ENCODE peak calls at places on chromosomes 11 and 22, in ten cellular contexts. One of them, this sample, is unnamed.

GRCh38 chr22:19036523-19037273 is 85.5 kb downstream of the DGCR2 start:
- DNase-seq in lung: no peak
- DNase-seq in A549: no peak
- DNase-seq in heart right ventricle: no peak
- DNase-seq in cardiac fibroblast: peak
- DNase-seq in GM13977: no peak
- DNase-seq in OCI-LY7: no peak
- DNase-seq in HCT116: no peak
- DNase-seq in astrocyte of the spinal cord: no peak
- DNase-seq in fibroblast of lung: peak
- DNase-seq in this sample: no peak

GRCh38 chr11:75199412-75199955 is 41.1 kb upstream of the TPBGL start:
- DNase-seq in lung: no peak
- DNase-seq in A549: no peak
- DNase-seq in heart right ventricle: no peak
- DNase-seq in cardiac fibroblast: no peak
- DNase-seq in GM13977: no peak
- DNase-seq in OCI-LY7: no peak
- DNase-seq in HCT116: no peak
- DNase-seq in astrocyte of the spinal cord: no peak
- DNase-seq in fibroblast of lung: no peak
- DNase-seq in this sample: no peak

GRCh38 chr22:38220163-38220562 is 18.4 kb downstream of the MAFF start:
- DNase-seq in lung: no peak
- DNase-seq in A549: no peak
- DNase-seq in heart right ventricle: no peak
- DNase-seq in cardiac fibroblast: no peak
- DNase-seq in GM13977: no peak
- DNase-seq in OCI-LY7: no peak
- DNase-seq in HCT116: no peak
- DNase-seq in astrocyte of the spinal cord: no peak
- DNase-seq in fibroblast of lung: no peak
- DNase-seq in this sample: no peak

GRCh38 chr11:128552783-128553661 is 34.3 kb downstream of the ETS1 start:
- DNase-seq in lung: no peak
- DNase-seq in A549: no peak
- DNase-seq in heart right ventricle: no peak
- DNase-seq in cardiac fibroblast: peak
- DNase-seq in GM13977: peak
- DNase-seq in OCI-LY7: peak
- DNase-seq in HCT116: no peak
- DNase-seq in astrocyte of the spinal cord: peak
- DNase-seq in fibroblast of lung: peak
- DNase-seq in this sample: peak

GRCh38 chr11:119377112-119377901 is 4.2 kb downstream of the USP2 start:
- DNase-seq in lung: no peak
- DNase-seq in A549: no peak
- DNase-seq in heart right ventricle: no peak
- DNase-seq in cardiac fibroblast: no peak
- DNase-seq in GM13977: peak
- DNase-seq in OCI-LY7: peak
- DNase-seq in HCT116: no peak
- DNase-seq in astrocyte of the spinal cord: no peak
- DNase-seq in fibroblast of lung: no peak
- DNase-seq in this sample: no peak

GRCh38 chr11:10899542-10899830 is 41.6 kb upstream of the ZBED5 start:
- DNase-seq in lung: peak
- DNase-seq in A549: no peak
- DNase-seq in heart right ventricle: peak
- DNase-seq in cardiac fibroblast: no peak
- DNase-seq in GM13977: no peak
- DNase-seq in OCI-LY7: no peak
- DNase-seq in HCT116: no peak
- DNase-seq in astrocyte of the spinal cord: no peak
- DNase-seq in fibroblast of lung: peak
- DNase-seq in this sample: no peak

GRCh38 chr11:72328366-72329224 is 84.6 kb upstream of the PHOX2A start:
- DNase-seq in lung: no peak
- DNase-seq in A549: no peak
- DNase-seq in heart right ventricle: no peak
- DNase-seq in cardiac fibroblast: peak
- DNase-seq in GM13977: no peak
- DNase-seq in OCI-LY7: no peak
- DNase-seq in HCT116: no peak
- DNase-seq in astrocyte of the spinal cord: peak
- DNase-seq in fibroblast of lung: peak
- DNase-seq in this sample: no peak

GRCh38 chr11:64874308-64874707 is 4.1 kb downstream of the EHD1 start:
- DNase-seq in lung: no peak
- DNase-seq in A549: no peak
- DNase-seq in heart right ventricle: no peak
- DNase-seq in cardiac fibroblast: no peak
- DNase-seq in GM13977: no peak
- DNase-seq in OCI-LY7: peak
- DNase-seq in HCT116: no peak
- DNase-seq in astrocyte of the spinal cord: peak
- DNase-seq in fibroblast of lung: no peak
- DNase-seq in this sample: peak

GRCh38 chr11:71244116-71244815 is 8.1 kb downstream of the SHANK2 start:
- DNase-seq in lung: no peak
- DNase-seq in A549: no peak
- DNase-seq in heart right ventricle: no peak
- DNase-seq in cardiac fibroblast: peak
- DNase-seq in GM13977: no peak
- DNase-seq in OCI-LY7: no peak
- DNase-seq in HCT116: no peak
- DNase-seq in astrocyte of the spinal cord: no peak
- DNase-seq in fibroblast of lung: peak
- DNase-seq in this sample: no peak

GRCh38 chr11:117470576-117470975 is 142.9 kb downstream of the CEP164 start:
- DNase-seq in lung: no peak
- DNase-seq in A549: no peak
- DNase-seq in heart right ventricle: no peak
- DNase-seq in cardiac fibroblast: no peak
- DNase-seq in GM13977: no peak
- DNase-seq in OCI-LY7: no peak
- DNase-seq in HCT116: no peak
- DNase-seq in astrocyte of the spinal cord: no peak
- DNase-seq in fibroblast of lung: no peak
- DNase-seq in this sample: no peak

GRCh38 chr11:117471776-117472175 is 144.1 kb downstream of the CEP164 start:
- DNase-seq in lung: no peak
- DNase-seq in A549: no peak
- DNase-seq in heart right ventricle: no peak
- DNase-seq in cardiac fibroblast: no peak
- DNase-seq in GM13977: no peak
- DNase-seq in OCI-LY7: no peak
- DNase-seq in HCT116: no peak
- DNase-seq in astrocyte of the spinal cord: no peak
- DNase-seq in fibroblast of lung: no peak
- DNase-seq in this sample: no peak

GRCh38 chr11:117465236-117465997 is 137.8 kb downstream of the CEP164 start:
- DNase-seq in lung: no peak
- DNase-seq in A549: no peak
- DNase-seq in heart right ventricle: no peak
- DNase-seq in cardiac fibroblast: no peak
- DNase-seq in GM13977: no peak
- DNase-seq in OCI-LY7: no peak
- DNase-seq in HCT116: no peak
- DNase-seq in astrocyte of the spinal cord: no peak
- DNase-seq in fibroblast of lung: no peak
- DNase-seq in this sample: no peak

GRCh38 chr11:117466966-117467365 is 139.3 kb downstream of the CEP164 start:
- DNase-seq in lung: no peak
- DNase-seq in A549: no peak
- DNase-seq in heart right ventricle: no peak
- DNase-seq in cardiac fibroblast: no peak
- DNase-seq in GM13977: no peak
- DNase-seq in OCI-LY7: no peak
- DNase-seq in HCT116: no peak
- DNase-seq in astrocyte of the spinal cord: no peak
- DNase-seq in fibroblast of lung: no peak
- DNase-seq in this sample: no peak

DNA sequence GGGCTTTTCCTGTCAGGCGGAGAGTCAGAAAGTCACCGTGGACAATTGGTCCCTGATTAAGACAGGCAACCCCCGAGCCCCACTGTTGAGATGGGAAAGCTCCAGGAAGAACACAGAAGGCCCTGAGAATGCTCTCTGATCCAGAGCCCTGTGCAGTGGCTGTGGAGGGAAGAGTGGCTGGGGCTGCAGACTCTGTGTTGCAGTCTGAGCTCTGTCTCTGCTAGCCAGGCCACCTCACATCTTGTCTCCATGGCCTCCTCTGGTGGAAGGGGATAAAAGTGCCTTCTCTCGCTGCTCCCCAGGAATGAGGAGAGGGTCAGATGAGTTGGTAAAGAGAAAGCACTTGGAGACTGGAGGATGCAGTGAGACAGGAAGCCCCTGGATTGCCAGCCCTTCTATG is 141.2 kb downstream of the CEP164 start:
- DNase-seq in lung: no peak
- DNase-seq in A549: no peak
- DNase-seq in heart right ventricle: no peak
- DNase-seq in cardiac fibroblast: no peak
- DNase-seq in GM13977: no peak
- DNase-seq in OCI-LY7: no peak
- DNase-seq in HCT116: no peak
- DNase-seq in astrocyte of the spinal cord: no peak
- DNase-seq in fibroblast of lung: no peak
- DNase-seq in this sample: no peak
- TF ChIP-seq CTCF in lung: no peak
- TF ChIP-seq CTCF in A549: no peak
- TF ChIP-seq CTCF in heart right ventricle: no peak
- TF ChIP-seq CTCF in cardiac fibroblast: no peak
- TF ChIP-seq CTCF in GM13977: no peak
- TF ChIP-seq CTCF in OCI-LY7: no peak
- TF ChIP-seq CTCF in HCT116: no peak
- TF ChIP-seq CTCF in astrocyte of the spinal cord: no peak
- TF ChIP-seq CTCF in fibroblast of lung: no peak
- TF ChIP-seq CTCF in this sample: no peak

DNA sequence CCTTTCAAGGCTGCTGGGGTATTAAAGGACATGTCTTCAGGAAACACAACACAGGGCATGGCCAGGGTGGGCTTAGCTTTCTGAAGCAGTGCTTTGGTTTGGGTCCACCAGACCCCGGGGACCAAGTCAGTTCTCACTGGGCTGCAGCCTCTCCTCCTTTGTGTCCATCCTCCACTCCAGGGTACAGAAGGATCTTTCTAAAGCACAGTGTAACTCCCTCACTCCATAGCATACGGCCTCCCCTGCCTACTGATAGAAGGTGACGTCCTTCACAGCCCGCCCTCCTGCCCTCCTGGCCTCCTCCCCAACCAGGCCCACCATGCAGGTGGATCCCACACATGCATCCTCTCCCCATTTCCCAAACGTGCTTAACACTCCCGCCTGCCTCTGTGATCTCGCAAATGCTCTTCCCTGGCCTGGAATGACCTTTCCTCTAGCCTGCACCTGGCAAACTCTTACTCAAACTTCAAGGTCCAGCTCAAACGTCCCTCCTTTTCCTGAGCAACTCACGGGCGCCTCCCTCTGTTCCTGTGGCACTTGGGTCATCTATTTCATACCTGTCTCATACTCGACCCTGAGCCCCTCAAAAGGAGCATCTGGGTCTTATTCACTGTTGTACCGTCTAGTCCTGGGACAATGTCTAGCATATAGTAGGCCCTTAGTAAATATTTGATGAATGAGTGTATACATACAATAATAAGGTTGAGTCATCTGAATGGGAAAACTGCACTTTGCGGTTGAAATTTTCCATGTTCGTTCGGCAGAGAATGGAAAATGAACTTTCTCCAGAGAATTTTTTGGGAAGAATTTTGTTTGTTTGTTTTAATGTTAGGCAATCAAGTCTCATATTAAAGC is 187.7 kb downstream of the EFCAB6 start:
- DNase-seq in lung: no peak
- DNase-seq in A549: peak
- DNase-seq in heart right ventricle: no peak
- DNase-seq in cardiac fibroblast: no peak
- DNase-seq in GM13977: no peak
- DNase-seq in OCI-LY7: no peak
- DNase-seq in HCT116: no peak
- DNase-seq in astrocyte of the spinal cord: peak
- DNase-seq in fibroblast of lung: no peak
- DNase-seq in this sample: no peak
- TF ChIP-seq CTCF in lung: no peak
- TF ChIP-seq CTCF in A549: peak
- TF ChIP-seq CTCF in heart right ventricle: no peak
- TF ChIP-seq CTCF in cardiac fibroblast: no peak
- TF ChIP-seq CTCF in GM13977: no peak
- TF ChIP-seq CTCF in OCI-LY7: no peak
- TF ChIP-seq CTCF in HCT116: peak
- TF ChIP-seq CTCF in astrocyte of the spinal cord: no peak
- TF ChIP-seq CTCF in fibroblast of lung: no peak
- TF ChIP-seq CTCF in this sample: no peak

DNA sequence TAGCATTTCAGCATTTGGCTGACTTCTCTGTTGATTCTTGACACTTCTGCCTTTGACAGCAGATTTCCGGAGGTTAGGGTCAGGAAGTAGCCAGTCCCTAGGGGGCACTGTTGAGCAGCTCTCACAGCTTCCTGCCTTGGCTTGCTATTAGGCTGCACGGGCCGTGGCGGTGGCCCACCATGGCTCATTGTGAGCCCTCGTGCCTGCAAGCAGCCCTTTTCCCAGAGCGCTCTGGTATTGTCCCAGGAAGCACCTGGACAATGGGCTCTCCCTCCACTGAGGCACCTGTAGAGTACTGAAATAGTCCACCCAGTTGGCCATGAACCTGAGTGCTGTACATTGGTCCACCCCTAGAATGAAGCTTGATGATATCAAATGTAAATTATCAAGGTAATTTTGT is 100.2 kb upstream of the GAL start:
- DNase-seq in lung: peak
- DNase-seq in A549: peak
- DNase-seq in heart right ventricle: peak
- DNase-seq in cardiac fibroblast: peak
- DNase-seq in GM13977: peak
- DNase-seq in OCI-LY7: peak
- DNase-seq in HCT116: no peak
- DNase-seq in astrocyte of the spinal cord: no peak
- DNase-seq in fibroblast of lung: peak
- DNase-seq in this sample: peak
- TF ChIP-seq CTCF in lung: peak
- TF ChIP-seq CTCF in A549: peak
- TF ChIP-seq CTCF in heart right ventricle: peak
- TF ChIP-seq CTCF in cardiac fibroblast: peak
- TF ChIP-seq CTCF in GM13977: peak
- TF ChIP-seq CTCF in OCI-LY7: peak
- TF ChIP-seq CTCF in HCT116: peak
- TF ChIP-seq CTCF in astrocyte of the spinal cord: peak
- TF ChIP-seq CTCF in fibroblast of lung: peak
- TF ChIP-seq CTCF in this sample: peak

DNA sequence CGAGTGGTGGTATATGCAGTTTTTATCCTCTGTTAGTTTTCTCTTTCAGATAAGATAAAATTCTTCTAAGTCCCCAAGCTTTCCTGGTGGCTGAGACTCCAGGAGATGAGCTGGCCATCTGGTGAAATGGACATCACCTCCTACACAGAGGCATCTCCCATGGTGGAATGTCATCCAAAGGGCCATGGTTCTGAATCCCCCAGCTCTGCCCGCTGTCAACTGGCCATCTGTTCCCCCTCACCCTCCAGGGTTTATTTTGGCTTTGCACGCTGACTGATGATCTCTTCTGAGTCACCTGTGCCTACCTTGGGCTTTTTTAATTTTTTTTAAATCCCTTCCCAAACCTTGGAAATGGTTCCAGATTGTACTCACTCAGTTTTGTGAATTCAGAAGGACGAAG is 142.2 kb downstream of the HIPK3 start:
- DNase-seq in lung: no peak
- DNase-seq in A549: no peak
- DNase-seq in heart right ventricle: no peak
- DNase-seq in cardiac fibroblast: no peak
- DNase-seq in GM13977: no peak
- DNase-seq in OCI-LY7: no peak
- DNase-seq in HCT116: no peak
- DNase-seq in astrocyte of the spinal cord: no peak
- DNase-seq in fibroblast of lung: no peak
- DNase-seq in this sample: no peak
- TF ChIP-seq CTCF in lung: no peak
- TF ChIP-seq CTCF in A549: no peak
- TF ChIP-seq CTCF in heart right ventricle: no peak
- TF ChIP-seq CTCF in cardiac fibroblast: no peak
- TF ChIP-seq CTCF in GM13977: no peak
- TF ChIP-seq CTCF in OCI-LY7: no peak
- TF ChIP-seq CTCF in HCT116: no peak
- TF ChIP-seq CTCF in astrocyte of the spinal cord: no peak
- TF ChIP-seq CTCF in fibroblast of lung: no peak
- TF ChIP-seq CTCF in this sample: no peak